ENCODE peak calls at places on chromosome X, in four cellular contexts. One of them, this sample, is unnamed.

GRCh38 chrX:145727476-145727875 is 90.2 kb upstream of the SLITRK2 start:
- DNase-seq in HCT116: no peak
- DNase-seq in neural crest cell: no peak
- DNase-seq in ovary: no peak
- DNase-seq in this sample: no peak

GRCh38 chrX:11666180-11666579 is 460 bp upstream of the ARHGAP6 start:
- DNase-seq in neural crest cell: peak
- DNase-seq in HCT116: no peak
- DNase-seq in ovary: peak
- DNase-seq in this sample: peak

GRCh38 chrX:97401154-97401553 is 517.4 kb downstream of the RPA4 start:
- DNase-seq in ovary: no peak
- DNase-seq in HCT116: no peak
- DNase-seq in neural crest cell: no peak
- DNase-seq in this sample: no peak

GRCh38 chrX:155956649-155957048 is 40.8 kb upstream of the IL9R start:
- DNase-seq in ovary: peak
- DNase-seq in HCT116: no peak
- DNase-seq in neural crest cell: no peak
- DNase-seq in this sample: no peak

GRCh38 chrX:19554786-19555185 is 39.5 kb upstream of the MAP3K15 start:
- DNase-seq in HCT116: no peak
- DNase-seq in ovary: no peak
- DNase-seq in neural crest cell: no peak
- DNase-seq in this sample: no peak

GRCh38 chrX:9515973-9516538 is 51.2 kb downstream of the TBL1X start:
- DNase-seq in HCT116: no peak
- DNase-seq in ovary: no peak
- DNase-seq in neural crest cell: no peak
- DNase-seq in this sample: no peak

GRCh38 chrX:76148753-76149152 is 24.1 kb upstream of the PBDC1 start:
- DNase-seq in HCT116: no peak
- DNase-seq in neural crest cell: peak
- DNase-seq in ovary: peak
- DNase-seq in this sample: no peak

GRCh38 chrX:39850630-39851152 is 247.1 kb downstream of the BCOR start:
- DNase-seq in neural crest cell: no peak
- DNase-seq in HCT116: no peak
- DNase-seq in ovary: no peak
- DNase-seq in this sample: no peak

GRCh38 chrX:46912673-46913491 is 661 bp downstream of the JADE3 start:
- DNase-seq in ovary: peak
- DNase-seq in HCT116: no peak
- DNase-seq in neural crest cell: peak
- DNase-seq in this sample: peak

GRCh38 chrX:108712886-108713285 is 23.5 kb downstream of the IRS4 start:
- DNase-seq in neural crest cell: no peak
- DNase-seq in HCT116: peak
- DNase-seq in ovary: no peak
- DNase-seq in this sample: no peak

This sample was measured in neuronal stem cell.